ENCODE peak calls at places on chromosomes 4 and X, in ten cellular contexts. L, V, A, Q, W, G, C, J, F and P are unnamed samples.
A peak's percentile ranks its signal among the peaks of the same experiment; 100 is the strongest.

GRCh38 chr4:79083406-79084010 is 144.3 kb upstream of the PAQR3 start:
- DNase-seq in C (no peak), L (peak; percentile 3), F (peak; percentile 39), V (no peak), Q (no peak), A (no peak), J (no peak), G (no peak), W (no peak), P (no peak)

GRCh38 chr4:150224896-150225591 is 146.8 kb downstream of the DCLK2 start:
- DNase-seq in G (no peak), L (peak; percentile 63), V (no peak), C (peak; percentile 78), Q (no peak), A (no peak), W (no peak), F (peak; percentile 25), J (no peak), P (no peak)

GRCh38 chrX:150258463-150259430 is 104.4 kb upstream of the MAMLD1 start:
- DNase-seq in L (no peak), C (peak; percentile 29), G (no peak), A (no peak), W (no peak), J (peak; percentile 60), F (no peak), V (no peak), Q (no peak), P (no peak)

GRCh38 chrX:149006235-149006634 is 498.9 kb downstream of the IDS start:
- DNase-seq in J (no peak), V (no peak), C (no peak), L (no peak), A (no peak), G (no peak), Q (no peak), F (no peak), W (no peak), P (no peak)

GRCh38 chrX:45769919-45770582 is 569.4 kb upstream of the DIPK2B start:
- DNase-seq in J (peak; percentile 86), L (peak; percentile 90), G (peak; percentile 70), F (peak; percentile 26), A (peak; percentile 81), W (peak; percentile 83), Q (peak; percentile 36), V (peak; percentile 76), C (no peak), P (peak; percentile 87)

GRCh38 chr4:118281611-118282442 is 71.0 kb downstream of the PRSS12 start:
- DNase-seq in G (no peak), W (no peak), C (peak; percentile 71), F (peak; percentile 43), A (no peak), V (no peak), L (peak; percentile 35), J (no peak), Q (no peak), P (no peak)

GRCh38 chr4:10192331-10192730 is 75.7 kb upstream of the WDR1 start:
- DNase-seq in G (no peak), J (no peak), F (peak; percentile 8), C (no peak), Q (no peak), V (no peak), W (no peak), A (no peak), L (no peak), P (no peak)

GRCh38 chr4:19399001-19399400 is 852.7 kb upstream of the SLIT2 start:
- DNase-seq in A (no peak), J (no peak), L (no peak), Q (no peak), F (no peak), W (no peak), V (no peak), G (no peak), C (no peak), P (no peak)

GRCh38 chr4:152957437-152958185 is 21.5 kb downstream of the FHDC1 start:
- DNase-seq in W (no peak), F (no peak), A (peak; percentile 95), C (peak; percentile 76), V (peak; percentile 84), J (no peak), Q (no peak), L (peak; percentile 57), G (no peak), P (no peak)

GRCh38 chr4:35500812-35501211 is 743.5 kb downstream of the ARAP2 start:
- DNase-seq in F (no peak), J (no peak), L (no peak), Q (no peak), A (no peak), W (no peak), V (no peak), G (no peak), C (no peak), P (no peak)

GRCh38 chrX:72100051-72100755 is 31.5 kb downstream of the RTL5 start:
- DNase-seq in Q (no peak), V (no peak), C (no peak), L (no peak), W (no peak), J (no peak), F (no peak), A (no peak), G (no peak), P (no peak)

GRCh38 chr4:151744614-151745013 is 16.2 kb downstream of the GATB start:
- DNase-seq in F (no peak), L (peak; percentile 72), J (no peak), W (no peak), V (no peak), A (no peak), G (no peak), C (peak; percentile 66), Q (no peak), P (no peak)

GRCh38 chrX:129780441-129781105 is 824 bp downstream of the SASH3 start:
- DNase-seq in W (no peak), L (no peak), Q (no peak), G (no peak), V (no peak), J (no peak), C (no peak), A (no peak), F (no peak), P (no peak)

GRCh38 chr4:128946929-128947328 is 137.4 kb downstream of the JADE1 start:
- DNase-seq in G (no peak), W (no peak), J (no peak), A (peak; percentile 15), F (no peak), V (no peak), L (no peak), C (no peak), Q (no peak), P (no peak)

GRCh38 chr4:128940966-128941365 is 131.5 kb downstream of the JADE1 start:
- DNase-seq in C (no peak), J (no peak), F (no peak), V (no peak), Q (no peak), W (no peak), A (no peak), L (peak; percentile 17), G (no peak), P (no peak)

DNA sequence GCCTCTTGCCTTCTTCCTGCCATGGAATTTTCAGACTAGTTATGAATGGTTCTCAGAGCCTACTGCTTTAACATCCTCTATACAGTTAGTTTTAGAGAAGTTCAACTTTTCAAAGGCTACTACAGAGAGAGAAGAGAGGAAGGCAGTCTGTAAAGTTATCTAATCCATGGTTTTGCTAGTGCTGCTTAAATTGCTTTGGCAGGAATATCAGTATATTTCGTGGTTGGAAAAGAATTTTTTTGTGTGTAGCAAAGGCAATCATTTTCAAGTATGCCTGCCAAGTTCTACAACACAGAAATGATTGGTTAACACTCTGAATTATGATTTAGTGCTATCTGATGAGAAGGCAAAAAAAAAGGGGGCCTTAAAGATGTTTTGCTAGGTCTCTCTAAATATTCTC is 133.0 kb downstream of the JADE1 start:
- DNase-seq in W (no peak), L (peak; percentile 35), C (no peak), Q (no peak), F (no peak), G (no peak), A (no peak), V (no peak), J (no peak), P (no peak)
- H3K36me3 ChIP-seq in W (peaks cover 33% of the 10 kb centered on the region), L (no peaks in the 10 kb centered on the region), C (no peaks in the 10 kb centered on the region), Q (no peaks in the 10 kb centered on the region), F (peaks cover 5% of the 10 kb centered on the region), G (peaks cover 54% of the 10 kb centered on the region), A (no peaks in the 10 kb centered on the region), V (no peaks in the 10 kb centered on the region), J (no peaks in the 10 kb centered on the region), P (peaks cover 7% of the 10 kb centered on the region)

GRCh38 chrX:115630204-115630603 is 69.2 kb downstream of the PLS3 start:
- DNase-seq in V (no peak), L (no peak), F (no peak), G (no peak), A (no peak), W (no peak), J (no peak), C (no peak), Q (no peak), P (no peak)

GRCh38 chrX:115622534-115622933 is 61.6 kb downstream of the PLS3 start:
- DNase-seq in F (no peak), J (no peak), V (no peak), A (no peak), L (no peak), C (no peak), Q (no peak), G (no peak), W (no peak), P (no peak)

GRCh38 chrX:115624916-115625315 is 63.9 kb downstream of the PLS3 start:
- DNase-seq in G (no peak), F (no peak), V (no peak), W (no peak), Q (no peak), C (no peak), L (no peak), J (no peak), A (no peak), P (no peak)

GRCh38 chrX:115625577-115626301 is 64.8 kb downstream of the PLS3 start:
- DNase-seq in W (no peak), V (no peak), J (no peak), Q (no peak), G (no peak), L (peak; percentile 62), A (no peak), C (no peak), F (peak; percentile 55), P (no peak)
- H3K36me3 ChIP-seq in W (no peaks in the 10 kb centered on the region), V (no peaks in the 10 kb centered on the region), J (no peaks in the 10 kb centered on the region), Q (no peaks in the 10 kb centered on the region), G (no peaks in the 10 kb centered on the region), L (peaks cover 4% of the 10 kb centered on the region), A (no peaks in the 10 kb centered on the region), C (peaks cover 13% of the 10 kb centered on the region), F (no peaks in the 10 kb centered on the region), P (peaks cover 3% of the 10 kb centered on the region)

DNA sequence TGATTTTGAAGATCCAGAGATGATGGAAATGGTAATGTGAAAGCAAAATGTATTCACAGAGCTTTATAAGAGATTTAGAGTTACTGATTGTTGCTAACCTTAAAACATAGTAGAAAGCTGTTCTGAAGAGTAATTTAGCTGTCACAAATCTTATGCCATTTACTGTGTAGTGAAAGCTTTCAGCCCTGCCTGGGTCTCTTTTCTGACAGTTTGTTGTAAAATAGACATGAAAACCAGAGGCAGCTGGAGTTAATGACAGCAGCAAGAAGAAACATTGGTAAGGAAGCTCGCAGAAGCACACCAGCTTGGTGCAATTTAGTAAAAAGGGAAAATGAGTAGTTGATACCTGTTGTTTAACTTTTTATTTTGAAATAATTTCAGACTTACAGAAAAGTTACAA is 21.1 kb downstream of the POLR2B start:
- DNase-seq in C (no peak), Q (no peak), V (no peak), L (no peak), G (no peak), J (no peak), W (no peak), A (no peak), F (no peak), P (no peak)
- H3K36me3 ChIP-seq in C (peaks cover 76% of the 10 kb centered on the region), Q (peaks cover 5% of the 10 kb centered on the region), V (peaks cover 3% of the 10 kb centered on the region), L (peaks cover 43% of the 10 kb centered on the region), G (peaks cover 94% of the 10 kb centered on the region), J (peaks cover 26% of the 10 kb centered on the region), W (peaks cover 75% of the 10 kb centered on the region), A (peaks cover 13% of the 10 kb centered on the region), F (peaks cover 7% of the 10 kb centered on the region), P (peaks cover 57% of the 10 kb centered on the region)

GRCh38 chr4:3158841-3159240 is 84.4 kb downstream of the HTT start:
- DNase-seq in L (no peak), G (no peak), Q (no peak), V (no peak), J (no peak), F (no peak), A (no peak), C (no peak), W (no peak), P (no peak)
- H3K36me3 ChIP-seq in L (peaks cover 12% of the 10 kb centered on the region), G (peaks cover 97% of the 10 kb centered on the region), Q (peaks cover 19% of the 10 kb centered on the region), V (peaks cover 21% of the 10 kb centered on the region), J (peaks cover 54% of the 10 kb centered on the region), F (peaks cover 28% of the 10 kb centered on the region), A (peaks cover 11% of the 10 kb centered on the region), C (peaks cover 68% of the 10 kb centered on the region), W (peaks cover 85% of the 10 kb centered on the region), P (peaks cover 65% of the 10 kb centered on the region)